ENCODE peak calls at places on chromosomes 4 and X, in nine cellular contexts. L is germinal center; W is right lobe of liver; B is foreskin fibroblast; Y is Right ventricle myocardium inferior; E is GF-D8; H is neural progenitor cell; T is left lung; P is stimulated activated CD8-positive, alpha-beta memory T cell treated with anti-CD3 and anti-CD28 coated beads, Interleukin-12 subunit alpha, Interleukin-12 subunit beta, amount 100 ng/mL, for 4 hours. Q is an unnamed sample.

GRCh38 chr4:185524888-185525863 is 10.1 kb downstream of the PDLIM3 start:
- DNase-seq in L (no peak), W (peak), B (no peak), Y (no peak), E (no peak), H (no peak), T (no peak), P (no peak), Q (no peak)

GRCh38 chrX:65990702-65991101 is 49.2 kb downstream of the VSIG4 start:
- DNase-seq in L (no peak), W (no peak), B (no peak), Y (no peak), E (no peak), H (no peak), T (no peak), P (no peak), Q (no peak)

GRCh38 chrX:38166478-38167083 is 54.1 kb downstream of the SRPX start:
- DNase-seq in L (no peak), W (no peak), B (peak), Y (no peak), E (no peak), H (peak), T (no peak), P (no peak), Q (no peak)

GRCh38 chr4:155608231-155608885 is 58.3 kb upstream of the GUCY1A1 start:
- DNase-seq in L (no peak), W (no peak), B (peak), Y (no peak), E (no peak), H (no peak), T (no peak), P (no peak), Q (no peak)

GRCh38 chr4:10887600-10887999 is 203.0 kb upstream of the CLNK start:
- DNase-seq in L (no peak), W (no peak), B (no peak), Y (no peak), E (no peak), H (no peak), T (no peak), P (no peak), Q (no peak)

GRCh38 chr4:26074672-26075071 is 160.7 kb downstream of the SMIM20 start:
- DNase-seq in L (peak), W (no peak), B (no peak), Y (no peak), E (peak), H (no peak), T (peak), P (no peak), Q (peak)

GRCh38 chr4:20532871-20533870 is 167.1 kb upstream of the PACRGL start:
- DNase-seq in L (no peak), W (no peak), B (peak), Y (no peak), E (no peak), H (no peak), T (no peak), P (no peak), Q (no peak)

GRCh38 chr4:182354867-182355266 is 111.7 kb downstream of the TENM3 start:
- DNase-seq in L (no peak), W (no peak), B (no peak), Y (no peak), E (no peak), H (no peak), T (no peak), P (no peak), Q (no peak)

GRCh38 chr4:139530833-139531427 is 25.1 kb downstream of the SETD7 start:
- DNase-seq in L (peak), W (peak), B (peak), Y (no peak), E (no peak), H (peak), T (no peak), P (peak), Q (no peak)

GRCh38 chr4:25908491-25908901 is 5.5 kb upstream of the SMIM20 start:
- DNase-seq in L (no peak), W (no peak), B (peak), Y (no peak), E (no peak), H (no peak), T (no peak), P (no peak), Q (no peak)

GRCh38 chr4:76457885-76458284 is 22.9 kb downstream of the SHROOM3 start:
- DNase-seq in L (no peak), W (peak), B (no peak), Y (no peak), E (no peak), H (peak), T (no peak), P (no peak), Q (no peak)

Q was measured in right cardiac atrium.